ENCODE peak calls at places on chromosomes 2 and 18, in four cellular contexts. S is cardiac fibroblast, B is upper lobe of right lung, Z is body of pancreas. G is an unnamed sample.

GRCh38 chr2:40041983-40042382 is 262.9 kb upstream of the THUMPD2 start:
- DNase-seq in S (peak), Z (no peak), B (no peak), G (no peak)

GRCh38 chr2:150125708-150126107 is 361.8 kb downstream of the RND3 start:
- DNase-seq in Z (no peak), B (no peak), S (peak), G (no peak)

GRCh38 chr2:158202151-158202778 is 100.6 kb downstream of the UPP2 start:
- DNase-seq in S (peak), Z (no peak), B (no peak), G (no peak)

GRCh38 chr2:70834881-70835280 is 735 bp downstream of the CD207 start:
- DNase-seq in S (no peak), Z (no peak), B (no peak), G (no peak)

GRCh38 chr2:54704238-54704637 is 19.2 kb upstream of the EML6 start:
- DNase-seq in Z (no peak), B (no peak), S (no peak), G (no peak)

GRCh38 chr2:201452058-201452736 is 657 bp downstream of the STRADB start:
- DNase-seq in S (peak), B (no peak), Z (no peak), G (no peak)

GRCh38 chr2:181305151-181306123 is 151.7 kb upstream of the ITGA4 start:
- DNase-seq in B (no peak), Z (no peak), S (peak), G (peak)

GRCh38 chr2:71562518-71562917 is 109.2 kb downstream of the DYSF start:
- DNase-seq in B (no peak), Z (no peak), S (no peak), G (no peak)

GRCh38 chr18:51020536-51020935 is 9.5 kb upstream of the SMAD4 start:
- DNase-seq in Z (no peak), S (no peak), B (no peak), G (no peak)

GRCh38 chr2:101616411-101616810 is 81.1 kb upstream of the MAP4K4 start:
- DNase-seq in Z (no peak), S (no peak), B (no peak), G (no peak)

GRCh38 chr2:138059967-138060635 is 95.8 kb downstream of the HNMT start:
- DNase-seq in Z (peak), S (peak), B (no peak), G (no peak)

GRCh38 chr18:8706981-8707940 is 1.9 kb downstream of the MTCL1 start:
- DNase-seq in S (peak), Z (peak), B (peak), G (no peak)

GRCh38 chr18:7608798-7609197 is 41.7 kb downstream of the PTPRM start:
- DNase-seq in B (no peak), S (peak), Z (no peak), G (no peak)

GRCh38 chr2:56812432-56812831 is 628.6 kb downstream of the CCDC85A start:
- DNase-seq in S (peak), Z (no peak), B (no peak), G (no peak)

GRCh38 chr2:214489702-214490101 is 78.8 kb downstream of the VWC2L start:
- DNase-seq in Z (no peak), B (no peak), S (no peak), G (no peak)

GRCh38 chr2:125280276-125280675 is 1255.2 kb downstream of the CNTNAP5 start:
- DNase-seq in S (no peak), Z (no peak), B (no peak), G (no peak)

DNA sequence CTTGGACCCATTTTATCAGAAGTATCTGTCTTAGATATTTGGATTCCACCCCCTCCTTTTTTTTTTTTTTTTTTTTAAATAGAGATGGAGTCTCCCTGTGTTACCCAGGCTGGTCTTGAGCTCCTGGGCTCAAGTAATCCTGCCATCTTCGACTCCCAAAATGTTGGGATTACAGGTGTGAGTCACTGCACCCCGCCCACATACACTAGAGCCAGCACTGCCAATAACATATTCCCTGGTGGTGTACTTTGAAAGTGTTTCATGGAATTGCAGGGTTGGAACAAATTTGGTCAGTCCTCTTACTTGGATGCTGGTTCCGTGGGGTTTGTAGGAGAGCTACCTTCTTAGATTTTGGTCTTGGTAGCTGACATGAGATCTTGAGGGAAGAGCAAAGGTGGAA is 15.0 kb downstream of the PDCL3 start:
- DNase-seq in B (no peak), Z (no peak), S (peak), G (no peak)
- TF ChIP-seq CTCF in B (no peak), Z (no peak), S (no peak), G (no peak)

DNA sequence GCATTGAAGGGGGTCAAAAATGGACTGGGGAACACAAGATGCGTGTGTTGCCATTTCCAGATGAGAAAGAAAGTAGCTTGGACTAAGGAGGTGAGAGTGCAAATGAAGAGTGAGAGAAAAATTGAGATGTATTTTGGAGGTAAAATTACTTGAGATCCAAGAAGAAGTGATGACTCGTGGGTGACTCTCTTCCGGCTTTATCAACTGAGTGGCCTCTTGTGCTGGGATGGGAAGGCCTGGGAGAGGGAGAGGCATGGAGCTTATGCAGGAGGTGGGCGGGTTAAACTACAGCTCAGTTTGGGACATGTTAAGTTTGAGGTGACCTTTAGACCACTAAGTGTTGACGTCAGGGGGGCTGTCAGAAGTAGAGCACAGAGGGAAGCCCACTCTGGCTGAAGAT is 34.9 kb downstream of the SULT1C2 start:
- DNase-seq in S (peak), B (no peak), Z (no peak), G (no peak)
- TF ChIP-seq CTCF in S (no peak), B (no peak), Z (no peak), G (no peak)

GRCh38 chr2:10238396-10238795 is 64.3 kb upstream of the HPCAL1 start:
- DNase-seq in S (no peak), Z (no peak), B (peak), G (no peak)

GRCh38 chr2:10238991-10239485 is 63.7 kb upstream of the HPCAL1 start:
- DNase-seq in B (peak), S (no peak), Z (no peak), G (no peak)

GRCh38 chr2:10240161-10240681 is 62.5 kb upstream of the HPCAL1 start:
- DNase-seq in B (peak), Z (no peak), S (no peak), G (no peak)

GRCh38 chr2:10240911-10241610 is 61.6 kb upstream of the HPCAL1 start:
- DNase-seq in S (no peak), B (peak), Z (no peak), G (no peak)

GRCh38 chr2:10239561-10239967 is 63.1 kb upstream of the HPCAL1 start:
- DNase-seq in Z (no peak), B (peak), S (no peak), G (no peak)
- TF ChIP-seq CTCF in Z (no peak), B (no peak), S (peak), G (no peak)

DNA sequence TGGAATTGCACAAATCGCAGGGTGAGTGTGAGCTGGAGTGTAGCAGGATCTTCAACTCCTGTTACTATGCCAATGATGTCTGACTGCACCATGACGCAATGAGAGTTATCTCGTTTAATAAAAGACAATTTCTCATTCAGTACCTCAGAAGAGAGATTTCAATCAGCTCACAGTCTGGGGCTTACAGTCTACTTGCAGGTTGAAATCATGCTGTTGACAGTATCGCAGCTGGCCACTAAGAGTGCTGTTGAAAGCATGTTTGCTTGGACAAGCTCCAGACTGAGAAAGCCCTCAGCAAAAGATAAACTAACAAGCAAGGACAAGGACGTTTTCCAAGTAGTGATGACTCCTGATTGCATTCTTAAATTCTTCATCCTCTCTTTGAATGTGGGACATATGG is 145.2 kb upstream of the SYT4 start:
- DNase-seq in B (no peak), S (peak), Z (no peak), G (no peak)
- TF ChIP-seq CTCF in B (no peak), S (peak), Z (no peak), G (no peak)

GRCh38 chr2:216328347-216328746 is 43.9 kb downstream of the MARCHF4 start:
- DNase-seq in Z (no peak), B (no peak), S (peak), G (no peak)
- TF ChIP-seq CTCF in Z (no peak), B (peak), S (peak), G (no peak)

GRCh38 chr2:73776869-73777519 is 2.9 kb downstream of the DUSP11 start:
- DNase-seq in S (peak), Z (no peak), B (no peak), G (no peak)

GRCh38 chr2:73776381-73776780 is 3.5 kb downstream of the DUSP11 start:
- DNase-seq in Z (no peak), B (no peak), S (peak), G (no peak)

GRCh38 chr2:73779472-73780241 is at the start of gene DUSP11:
- DNase-seq in Z (peak), B (peak), S (peak), G (peak)

DNA sequence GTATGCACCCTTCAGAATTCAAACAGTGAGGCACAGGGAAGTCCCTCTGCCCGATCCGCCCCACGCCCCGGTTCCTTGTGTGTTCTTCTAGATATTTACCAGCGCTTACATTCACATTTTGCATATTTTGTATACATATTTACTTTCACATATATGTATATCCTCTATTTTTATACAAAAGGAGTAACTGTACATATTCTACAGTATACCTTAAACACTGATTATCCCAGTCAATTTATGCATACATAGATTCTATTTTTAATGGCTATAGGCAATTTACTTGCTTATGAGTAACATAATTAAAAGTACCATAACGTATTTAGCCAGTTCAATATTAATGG is 309 bp upstream of the DUSP11 start:
- DNase-seq in B (no peak), Z (no peak), S (no peak), G (no peak)
- TF ChIP-seq CTCF in B (peak), Z (no peak), S (no peak), G (no peak)

GRCh38 chr2:11585071-11585470 is 51.2 kb downstream of the GREB1 start:
- DNase-seq in B (no peak), Z (no peak), S (no peak), G (no peak)

GRCh38 chr2:11582526-11583202 is 48.8 kb downstream of the GREB1 start:
- DNase-seq in Z (peak), S (peak), B (no peak), G (peak)

GRCh38 chr2:11583203-11583752 is 49.4 kb downstream of the GREB1 start:
- DNase-seq in B (no peak), Z (no peak), S (no peak), G (no peak)

GRCh38 chr2:11583840-11584529 is 50.1 kb downstream of the GREB1 start:
- DNase-seq in S (peak), B (no peak), Z (peak), G (peak)

DNA sequence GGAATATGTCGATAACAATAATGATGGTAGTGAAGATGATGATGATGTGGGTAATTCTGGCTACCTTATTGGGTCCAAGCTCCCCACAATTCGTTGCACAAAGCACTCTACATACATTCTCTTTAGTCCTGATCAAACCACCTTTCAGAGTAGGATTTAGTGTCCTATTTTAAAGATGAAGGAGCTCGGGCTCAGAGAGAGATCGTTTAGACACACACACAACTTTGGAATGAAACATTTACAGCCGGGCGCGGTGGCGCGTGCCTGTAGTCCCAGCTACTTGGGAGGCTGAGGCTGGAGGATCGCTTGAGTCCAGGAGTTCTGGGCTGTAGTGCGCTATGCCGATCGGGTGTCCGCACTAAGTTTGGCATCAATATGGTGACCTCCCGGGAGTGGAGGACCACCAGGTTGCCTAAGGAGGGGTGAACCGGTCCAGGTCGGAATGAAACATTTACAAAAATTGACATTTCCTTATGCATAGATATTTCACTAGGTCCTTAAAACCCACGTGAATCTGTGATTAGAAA is 50.7 kb downstream of the GREB1 start:
- DNase-seq in Z (no peak), S (no peak), B (no peak), G (no peak)
- TF ChIP-seq CTCF in Z (no peak), S (no peak), B (no peak), G (peak)

DNA sequence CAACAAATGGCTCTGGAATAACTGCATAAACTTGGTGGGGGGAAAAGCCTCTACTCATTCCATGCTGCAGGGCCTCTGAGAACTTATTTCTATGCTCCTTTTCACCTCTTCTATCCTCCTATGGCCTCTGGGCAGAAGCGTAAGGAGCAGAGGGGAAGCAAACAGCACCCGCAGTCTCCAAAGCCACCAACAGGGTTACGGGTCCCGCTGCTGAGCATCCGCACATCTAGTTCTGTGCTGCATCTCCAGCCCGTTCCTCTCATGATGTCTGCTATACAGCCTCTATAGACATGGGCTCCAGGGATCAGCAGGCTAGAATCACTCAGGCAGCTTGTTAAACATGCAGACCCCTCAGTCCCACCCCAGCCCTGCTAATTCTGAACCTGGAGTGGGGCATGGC is 25.9 kb downstream of the PSTPIP2 start:
- DNase-seq in B (no peak), Z (no peak), S (no peak), G (no peak)
- TF ChIP-seq CTCF in B (no peak), Z (no peak), S (no peak), G (no peak)

GRCh38 chr2:156005999-156006712 is 326.4 kb downstream of the NR4A2 start:
- DNase-seq in Z (no peak), B (no peak), S (no peak), G (no peak)
- TF ChIP-seq CTCF in Z (no peak), B (no peak), S (no peak), G (no peak)

G was measured in GM10248.